ENCODE peak calls at places on chromosomes 1 and 21, in eight cellular contexts. B is left ventricle myocardium inferior, E is fibroblast of pulmonary artery, P is psoas muscle, R is pancreas, C is GM23338, S is small intestine, G is gastrocnemius medialis. L is an unnamed sample.

GRCh38 chr1:171210355-171210754 is 25.3 kb downstream of the FMO2 start:
- DNase-seq in S (peak; percentile 94), P (no peak), R (no peak), B (no peak), C (no peak), E (peak; percentile 73), G (no peak), L (peak; percentile 29)

GRCh38 chr21:38310619-38311018 is 53.8 kb downstream of the KCNJ15 start:
- DNase-seq in E (peak; percentile 85), G (no peak), B (no peak), P (no peak), C (no peak), S (no peak), R (no peak), L (no peak)

GRCh38 chr1:154837679-154838171 is 32.4 kb downstream of the KCNN3 start:
- DNase-seq in S (peak; percentile 6), R (no peak), C (no peak), P (peak; percentile 53), E (peak; percentile 25), B (peak; percentile 83), G (peak; percentile 79), L (no peak)

GRCh38 chr1:200737647-200738296 is 921 bp upstream of the CAMSAP2 start:
- DNase-seq in B (no peak), C (peak; percentile 8), G (no peak), R (no peak), P (no peak), E (no peak), S (no peak), L (no peak)

GRCh38 chr1:109493227-109493626 is 667 bp upstream of the CYB561D1 start:
- DNase-seq in E (no peak), S (no peak), R (no peak), P (no peak), C (no peak), G (no peak), B (no peak), L (no peak)

GRCh38 chr1:239717097-239718051 is 331.0 kb downstream of the CHRM3 start:
- DNase-seq in G (no peak), R (no peak), E (no peak), P (no peak), C (no peak), B (no peak), S (no peak), L (no peak)

GRCh38 chr1:22025368-22026154 is 24.1 kb downstream of the CELA3A start:
- DNase-seq in R (peak; percentile 79), P (peak; percentile 87), B (peak; percentile 83), E (peak; percentile 91), C (peak; percentile 96), G (peak; percentile 88), S (peak; percentile 91), L (peak; percentile 83)

GRCh38 chr1:93993731-93994130 is 84.5 kb upstream of the GCLM start:
- DNase-seq in C (no peak), G (no peak), E (no peak), B (no peak), S (no peak), P (no peak), R (no peak), L (no peak)

GRCh38 chr1:63929106-63929478 is 155.3 kb downstream of the ROR1 start:
- DNase-seq in R (no peak), B (no peak), C (no peak), P (no peak), E (no peak), S (no peak), G (no peak), L (no peak)

GRCh38 chr1:10714337-10715114 is 81.9 kb downstream of the CASZ1 start:
- DNase-seq in C (no peak), P (no peak), S (no peak), B (peak; percentile 68), R (peak; percentile 81), G (no peak), E (no peak), L (no peak)

GRCh38 chr1:78377356-78377928 is 113.3 kb upstream of the PTGFR start:
- DNase-seq in P (no peak), E (no peak), B (no peak), C (no peak), S (no peak), R (no peak), G (no peak), L (no peak)

GRCh38 chr1:200453544-200453905 is 43.7 kb upstream of the ZNF281 start:
- DNase-seq in C (no peak), R (no peak), S (no peak), E (peak; percentile 40), G (no peak), P (no peak), B (no peak), L (no peak)

GRCh38 chr1:173867753-173868265 is at the start of gene GAS5:
- DNase-seq in C (peak; percentile 100), G (peak; percentile 99), R (peak; percentile 99), B (peak; percentile 98), P (peak; percentile 99), S (peak; percentile 100), E (peak; percentile 100), L (peak; percentile 100)

GRCh38 chr1:236140705-236141446 is 1.5 kb upstream of the GPR137B start:
- DNase-seq in G (no peak), E (no peak), S (no peak), B (no peak), R (no peak), C (peak; percentile 27), P (no peak), L (no peak)

GRCh38 chr1:216937491-216937890 is 214.3 kb upstream of the ESRRG start:
- DNase-seq in E (no peak), P (no peak), S (no peak), C (peak; percentile 40), R (no peak), B (no peak), G (no peak), L (no peak)

GRCh38 chr1:156894001-156894400 is 483 bp downstream of the PEAR1 start:
- DNase-seq in E (no peak), B (no peak), C (no peak), P (no peak), R (no peak), G (no peak), S (no peak), L (no peak)
- H3K4me3 ChIP-seq in E (peak overlapping the region; percentile 63), B (peak overlapping the region; percentile 72), C (peak overlapping the region; percentile 64), P (peak overlapping the region; percentile 68), R (peak overlapping the region; percentile 21), G (peak overlapping the region; percentile 65), S (no peak overlapping the region), L (peak overlapping the region; percentile 24)

GRCh38 chr1:16155537-16156410 is at the start of gene EPHA2:
- DNase-seq in P (peak; percentile 87), R (peak; percentile 91), E (peak; percentile 88), S (peak; percentile 95), G (peak; percentile 59), C (peak; percentile 98), B (peak; percentile 91), L (peak; percentile 87)

GRCh38 chr1:16158993-16159831 is 3.3 kb upstream of the EPHA2 start:
- DNase-seq in P (no peak), S (peak; percentile 86), R (no peak), C (no peak), E (no peak), G (no peak), B (no peak), L (no peak)

GRCh38 chr1:16158025-16158424 is 2.2 kb upstream of the EPHA2 start:
- DNase-seq in P (no peak), C (no peak), R (no peak), B (no peak), E (no peak), G (no peak), S (no peak), L (no peak)

GRCh38 chr1:16153999-16154673 is 1.7 kb downstream of the EPHA2 start:
- DNase-seq in B (no peak), E (no peak), R (no peak), G (no peak), P (no peak), S (no peak), C (no peak), L (no peak)

GRCh38 chr1:16156848-16157495 is 1.1 kb upstream of the EPHA2 start:
- DNase-seq in E (peak; percentile 60), B (no peak), C (no peak), R (no peak), G (no peak), S (no peak), P (no peak), L (no peak)
- H3K4me3 ChIP-seq in E (no peak overlapping the region), B (no peak overlapping the region), C (peak overlapping the region; percentile 92), R (peak overlapping the region; percentile 95), G (no peak overlapping the region), S (no peak overlapping the region), P (no peak overlapping the region), L (no peak overlapping the region)

GRCh38 chr1:31509124-31510072 is 66.9 kb upstream of the TINAGL1 start:
- DNase-seq in G (no peak), B (no peak), S (peak; percentile 48), P (no peak), E (no peak), R (no peak), C (no peak), L (no peak)

GRCh38 chr1:31507221-31507620 is 69.1 kb upstream of the TINAGL1 start:
- DNase-seq in E (no peak), R (no peak), C (no peak), S (peak; percentile 36), P (no peak), B (no peak), G (no peak), L (no peak)

GRCh38 chr1:31510304-31510703 is 66.0 kb upstream of the TINAGL1 start:
- DNase-seq in P (no peak), G (no peak), R (no peak), E (no peak), C (no peak), S (no peak), B (no peak), L (no peak)

GRCh38 chr1:31505884-31506497 is 70.3 kb upstream of the TINAGL1 start:
- DNase-seq in R (no peak), P (no peak), G (no peak), S (no peak), B (no peak), C (no peak), E (peak; percentile 49), L (peak; percentile 83)

DNA sequence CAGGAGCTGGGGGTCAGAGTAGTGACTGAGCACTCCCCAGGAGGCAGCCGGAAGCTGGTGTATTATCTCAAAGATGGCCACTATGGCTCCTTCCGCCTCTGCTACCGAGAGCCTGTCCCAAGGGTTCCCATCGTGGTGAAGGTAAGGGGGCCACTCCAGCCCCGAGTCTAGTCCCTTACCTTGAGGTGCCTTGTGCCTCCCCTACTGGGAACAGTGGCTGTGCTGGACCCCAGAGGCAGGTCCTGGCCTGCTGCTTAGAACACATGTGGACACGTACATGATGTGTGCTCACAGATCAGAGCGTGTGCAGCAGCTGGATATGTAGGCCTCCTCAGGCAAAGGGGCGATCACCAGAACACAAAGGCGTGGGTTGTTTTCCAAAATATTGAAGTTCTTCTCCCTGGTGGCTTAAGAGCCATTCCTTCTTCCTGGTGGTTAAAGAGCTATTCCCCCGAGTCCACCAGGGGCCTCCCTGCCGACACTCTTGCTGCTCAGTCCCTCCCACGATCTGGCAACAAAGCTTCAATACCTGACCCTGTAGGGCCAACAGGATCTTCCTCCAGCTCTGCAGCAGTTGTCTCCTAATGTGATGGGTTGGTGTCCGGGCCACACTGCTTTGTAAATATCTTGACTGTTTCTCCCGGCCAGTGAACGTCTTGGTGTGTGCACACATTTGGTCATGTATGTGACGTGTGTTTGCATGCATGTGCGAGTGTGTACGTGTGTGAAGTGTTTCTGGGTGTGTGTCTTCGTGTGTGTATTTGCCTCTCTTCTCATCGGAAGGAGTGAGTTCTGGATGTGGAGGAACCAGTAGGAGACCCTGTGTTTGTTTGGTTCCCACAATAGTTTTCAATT is 68.4 kb upstream of the TINAGL1 start:
- DNase-seq in R (no peak), P (no peak), G (no peak), B (no peak), S (no peak), C (peak; percentile 33), E (no peak), L (peak; percentile 61)
- H3K4me3 ChIP-seq in R (no peak overlapping the region), P (no peak overlapping the region), G (no peak overlapping the region), B (no peak overlapping the region), S (no peak overlapping the region), C (no peak overlapping the region), E (no peak overlapping the region), L (no peak overlapping the region)

GRCh38 chr1:44524655-44525530 is 119.8 kb downstream of the RNF220 start:
- DNase-seq in E (no peak), B (no peak), C (peak; percentile 39), R (no peak), G (no peak), P (no peak), S (no peak), L (no peak)
- H3K4me3 ChIP-seq in E (no peak overlapping the region), B (peak overlapping the region; percentile 37), C (peak overlapping the region; percentile 52), R (no peak overlapping the region), G (no peak overlapping the region), P (no peak overlapping the region), S (no peak overlapping the region), L (no peak overlapping the region)